ENCODE peak calls at places on chromosomes 11 and 22, in four cellular contexts. L, P, J and N are unnamed samples. For H3K9me3, the result is how much of the 10 kb centered on the place peaks cover.

GRCh38 chr11:46745995-46746394 is 27.0 kb downstream of the F2 start:
- DNase-seq in P (no peak), J (no peak), L (no peak), N (no peak)

GRCh38 chr11:65425971-65426838 is 3.6 kb downstream of the NEAT1 start:
- DNase-seq in P (peak), J (no peak), L (no peak), N (no peak)

GRCh38 chr22:19884954-19885751 is 30.5 kb upstream of the GNB1L start:
- DNase-seq in L (no peak), J (no peak), P (no peak), N (no peak)

GRCh38 chr11:28231475-28231874 is 123.3 kb downstream of the METTL15 start:
- DNase-seq in J (no peak), L (no peak), P (no peak), N (no peak)

GRCh38 chr11:122872046-122872445 is 10.5 kb upstream of the JHY start:
- DNase-seq in P (no peak), L (no peak), J (peak), N (no peak)

GRCh38 chr11:76196849-76197248 is 9.5 kb downstream of the WNT11 start:
- DNase-seq in L (no peak), P (no peak), J (no peak), N (no peak)

GRCh38 chr11:129895126-129896041 is at the start of gene NFRKB:
- DNase-seq in L (peak), J (peak), P (peak), N (peak)

GRCh38 chr11:24478718-24479117 is 18.1 kb upstream of the LUZP2 start:
- DNase-seq in P (no peak), J (no peak), L (no peak), N (no peak)

GRCh38 chr11:27218498-27219038 is 144.4 kb downstream of the CCDC34 start:
- DNase-seq in P (peak), J (no peak), L (no peak), N (no peak)

GRCh38 chr11:87574193-87574592 is 536.5 kb downstream of the TMEM135 start:
- DNase-seq in P (no peak), L (no peak), J (no peak), N (no peak)

GRCh38 chr11:13341028-13341427 is 63.4 kb downstream of the BMAL1 start:
- DNase-seq in J (no peak), L (no peak), P (no peak), N (no peak)

GRCh38 chr11:131884461-131885073 is 514.2 kb downstream of the NTM start:
- DNase-seq in L (no peak), P (no peak), J (no peak), N (no peak)

GRCh38 chr11:64358907-64359711 is at the start of gene RPS6KA4:
- DNase-seq in P (peak), L (no peak), J (peak), N (peak)

GRCh38 chr11:70359806-70360205 is 38.5 kb upstream of the CTTN start:
- DNase-seq in J (no peak), L (no peak), P (no peak), N (no peak)

GRCh38 chr22:32416556-32417085 is 4.6 kb upstream of the RTCB start:
- DNase-seq in J (no peak), P (no peak), L (no peak), N (no peak)

GRCh38 chr11:119764108-119764874 is 35.3 kb upstream of the NECTIN1 start:
- DNase-seq in P (peak), J (peak), L (no peak), N (no peak)

GRCh38 chr11:116046127-116046526 is 541.9 kb upstream of the CADM1 start:
- DNase-seq in P (no peak), J (no peak), L (no peak), N (no peak)

GRCh38 chr22:37904572-37905533 is 1.2 kb upstream of the MICALL1 start:
- DNase-seq in J (peak), P (peak), L (no peak), N (no peak)

GRCh38 chr11:292211-293121 is 3.5 kb downstream of the PGGHG start:
- DNase-seq in L (no peak), P (no peak), J (no peak), N (no peak)

GRCh38 chr11:62919476-62919875 is 1.7 kb downstream of the CHRM1 start:
- DNase-seq in P (no peak), J (no peak), L (no peak), N (no peak)

GRCh38 chr11:64254326-64254725 is 3.0 kb downstream of the PLCB3 start:
- DNase-seq in J (no peak), L (no peak), P (no peak), N (no peak)

GRCh38 chr11:68037481-68038225 is 1.2 kb upstream of the TCIRG1 start:
- DNase-seq in J (no peak), P (no peak), L (no peak), N (no peak)

GRCh38 chr11:12455938-12456337 is 78.6 kb downstream of the PARVA start:
- DNase-seq in P (peak), J (no peak), L (no peak), N (no peak)

GRCh38 chr11:77705195-77705876 is 67.7 kb upstream of the CLNS1A start:
- DNase-seq in P (peak), J (peak), L (no peak), N (no peak)

GRCh38 chr11:30815619-30816018 is 229.5 kb upstream of the MPPED2 start:
- DNase-seq in L (no peak), J (no peak), P (no peak), N (no peak)

GRCh38 chr11:76622481-76623094 is 48.0 kb downstream of the LRRC32 start:
- DNase-seq in L (no peak), P (no peak), J (no peak), N (no peak)

GRCh38 chr22:38461057-38461413 is 6.0 kb upstream of the KCNJ4 start:
- DNase-seq in P (no peak), L (no peak), J (no peak), N (no peak)

GRCh38 chr11:103085758-103086365 is 6.1 kb downstream of the DCUN1D5 start:
- DNase-seq in P (peak), L (no peak), J (no peak), N (no peak)

GRCh38 chr11:28505216-28505615 is 397.0 kb downstream of the METTL15 start:
- DNase-seq in L (no peak), J (no peak), P (no peak), N (no peak)

GRCh38 chr11:130480721-130481140 is 32.3 kb downstream of the ADAMTS15 start:
- DNase-seq in J (no peak), L (no peak), P (peak), N (no peak)

GRCh38 chr11:62400281-62400680 is 18.6 kb upstream of the SCGB1A1 start:
- DNase-seq in J (no peak), P (peak), L (no peak), N (no peak)

DNA sequence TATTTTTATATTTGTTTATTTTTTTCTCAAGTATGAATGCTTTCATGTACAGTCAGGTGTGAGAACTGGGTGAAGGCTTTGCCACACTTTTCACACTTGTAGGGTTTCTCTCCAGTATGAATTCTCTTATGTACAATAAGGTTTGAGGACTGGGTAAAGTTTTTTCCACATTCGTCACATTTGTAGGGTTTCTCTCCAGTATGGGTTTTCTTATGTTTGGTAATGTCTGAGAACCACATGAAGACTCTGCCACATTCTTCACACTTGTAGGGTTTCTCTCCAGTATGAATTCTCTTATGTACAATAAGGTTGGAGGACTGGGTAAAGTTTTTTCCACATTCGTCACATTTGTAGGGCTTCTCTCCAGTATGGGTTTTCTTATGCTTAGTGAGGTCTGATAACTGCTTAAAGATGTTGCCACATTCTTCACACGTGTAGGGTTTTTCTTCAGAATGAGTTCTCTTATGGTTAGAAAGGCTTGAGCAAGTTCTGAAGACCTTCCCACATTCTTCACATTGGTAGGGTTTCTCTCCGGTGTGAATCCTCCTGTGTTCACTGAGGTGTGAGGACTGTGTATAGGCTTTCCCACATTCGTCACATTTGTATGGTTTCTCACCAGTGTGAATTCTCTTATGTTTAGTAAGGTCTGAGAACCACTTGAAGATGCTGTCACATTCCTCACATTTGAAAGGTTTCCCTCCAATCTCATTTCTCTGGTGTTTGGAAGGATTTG is 19.7 kb downstream of the ZNF195 start:
- DNase-seq in P (no peak), L (no peak), J (no peak), N (no peak)
- H3K9me3 ChIP-seq in P (under half), L (half or more), J (half or more), N (half or more)

GRCh38 chr22:49614966-49615965 is 212.4 kb downstream of the BRD1 start:
- DNase-seq in L (no peak), P (no peak), J (no peak), N (no peak)
- H3K9me3 ChIP-seq in L (under half), P (under half), J (under half), N (under half)

GRCh38 chr22:22357024-22357868 is 112.7 kb downstream of the VPREB1 start:
- DNase-seq in J (peak), P (peak), L (peak), N (peak)
- H3K9me3 ChIP-seq in J (under half), P (under half), L (under half), N (under half)

GRCh38 chr22:48082284-48082683 is 1319.8 kb downstream of the TBC1D22A start:
- DNase-seq in P (no peak), L (no peak), J (no peak), N (no peak)
- H3K9me3 ChIP-seq in P (under half), L (under half), J (under half), N (under half)

GRCh38 chr11:121576531-121576930 is 123.8 kb upstream of the SORL1-AS1 start:
- DNase-seq in P (no peak), L (no peak), J (no peak), N (no peak)

GRCh38 chr11:121575250-121575962 is 122.6 kb upstream of the SORL1-AS1 start:
- DNase-seq in L (no peak), J (no peak), P (peak), N (no peak)

GRCh38 chr11:121578216-121579063 is 125.7 kb upstream of the SORL1-AS1 start:
- DNase-seq in P (peak), L (no peak), J (no peak), N (no peak)

GRCh38 chr11:121577106-121577505 is 124.3 kb upstream of the SORL1-AS1 start:
- DNase-seq in P (no peak), J (no peak), L (no peak), N (no peak)

DNA sequence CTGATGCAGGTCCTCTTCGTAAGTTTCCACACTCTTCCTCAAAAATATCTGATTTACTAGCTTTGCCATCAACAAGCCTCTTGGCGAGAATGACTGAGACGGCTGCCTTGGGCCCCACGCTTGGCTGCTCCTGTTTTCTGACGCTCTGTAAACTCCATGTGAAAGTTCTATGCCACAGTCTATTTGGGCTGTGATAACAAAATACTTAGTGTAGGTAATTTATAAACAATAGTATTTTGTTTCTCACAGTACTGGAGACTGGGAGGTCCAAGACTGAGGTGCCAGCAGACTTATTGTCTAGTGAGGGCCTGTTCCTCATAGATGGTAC is 123.2 kb upstream of the SORL1-AS1 start:
- DNase-seq in J (no peak), P (no peak), L (no peak), N (no peak)
- H3K9me3 ChIP-seq in J (under half), P (under half), L (under half), N (under half)